ENCODE peak calls at places on chromosomes 5 and 9, in five cellular contexts. O is fibroblast of pulmonary artery, X is WTC11, Y is astrocyte, E is A549. C is an unnamed sample.

GRCh38 chr5:23494558-23494957 is 12.9 kb upstream of the PRDM9 start:
- DNase-seq in O (no peak), X (no peak), Y (no peak), E (no peak), C (no peak)

GRCh38 chr5:72455477-72455876 is 51.7 kb downstream of the ZNF366 start:
- DNase-seq in O (no peak), X (no peak), Y (no peak), E (no peak), C (no peak)

GRCh38 chr5:159139787-159140186 is 40.1 kb upstream of the EBF1 start:
- DNase-seq in O (no peak), X (no peak), Y (no peak), E (no peak), C (no peak)

GRCh38 chr5:114402206-114402605 is 40.3 kb downstream of the KCNN2 start:
- DNase-seq in O (no peak), X (no peak), Y (no peak), E (no peak), C (no peak)

GRCh38 chr5:41600738-41601137 is 90.3 kb upstream of the PLCXD3 start:
- DNase-seq in O (no peak), X (no peak), Y (no peak), E (no peak), C (no peak)

GRCh38 chr9:32940740-32941139 is 60.7 kb downstream of the APTX start:
- DNase-seq in O (no peak), X (no peak), Y (no peak), E (no peak), C (no peak)

GRCh38 chr9:134040831-134041648 is 15.8 kb downstream of the BRD3OS start:
- DNase-seq in O (no peak), X (no peak), Y (no peak), E (no peak), C (no peak)

GRCh38 chr9:3447143-3447542 is 78.7 kb downstream of the RFX3 start:
- DNase-seq in O (no peak), X (no peak), Y (no peak), E (no peak), C (no peak)

GRCh38 chr5:31285025-31285424 is 91.5 kb downstream of the CDH6 start:
- DNase-seq in O (no peak), X (no peak), Y (no peak), E (no peak), C (no peak)

GRCh38 chr9:18459958-18460584 is 13.9 kb upstream of the ADAMTSL1 start:
- DNase-seq in O (peak), X (no peak), Y (peak), E (no peak), C (no peak)

GRCh38 chr5:68433921-68434879 is 218.6 kb downstream of the PIK3R1 start:
- DNase-seq in O (peak), X (no peak), Y (peak), E (peak), C (no peak)

GRCh38 chr5:92565673-92566072 is 1015.3 kb downstream of the NR2F1-AS1 start:
- DNase-seq in O (no peak), X (no peak), Y (no peak), E (no peak), C (no peak)

GRCh38 chr5:108101105-108101504 is 280.8 kb downstream of the FBXL17 start:
- DNase-seq in O (peak), X (no peak), Y (peak), E (no peak), C (no peak)

GRCh38 chr9:6628714-6629113 is 16.8 kb downstream of the GLDC start:
- DNase-seq in O (no peak), X (no peak), Y (no peak), E (no peak), C (no peak)

GRCh38 chr5:177496111-177497010 is 1.0 kb downstream of the PDLIM7 start:
- DNase-seq in O (peak), X (peak), Y (peak), E (peak), C (peak)

GRCh38 chr5:177094224-177095087 is 7.7 kb downstream of the FGFR4 start:
- DNase-seq in O (peak), X (no peak), Y (no peak), E (no peak), C (no peak)

GRCh38 chr9:100170085-100170484 is 71.0 kb downstream of the INVS start:
- DNase-seq in O (peak), X (no peak), Y (no peak), E (no peak), C (no peak)

GRCh38 chr5:73095564-73096238 is 24.7 kb upstream of the TMEM171 start:
- DNase-seq in O (no peak), X (no peak), Y (peak), E (no peak), C (no peak)

GRCh38 chr9:112905084-112905483 is 14.4 kb upstream of the SLC46A2 start:
- DNase-seq in O (no peak), X (no peak), Y (no peak), E (no peak), C (no peak)

GRCh38 chr9:121650220-121651013 is 1.0 kb upstream of the DAB2IP start:
- DNase-seq in O (peak), X (peak), Y (peak), E (no peak), C (peak)

GRCh38 chr5:54563083-54563761 is 45.7 kb downstream of the SNX18 start:
- DNase-seq in O (no peak), X (no peak), Y (no peak), E (no peak), C (no peak)

GRCh38 chr5:160108124-160108523 is 11.1 kb downstream of the PWWP2A start:
- DNase-seq in O (no peak), X (no peak), Y (no peak), E (no peak), C (no peak)

GRCh38 chr5:156186760-156187159 is 140.2 kb upstream of the SGCD start:
- DNase-seq in O (no peak), X (no peak), Y (peak), E (peak), C (no peak)

GRCh38 chr5:132747064-132747692 is at the start of gene CCNI2:
- DNase-seq in O (no peak), X (peak), Y (no peak), E (peak), C (peak)

GRCh38 chr9:93256878-93257807 is 73.2 kb downstream of the WNK2 start:
- DNase-seq in O (no peak), X (no peak), Y (no peak), E (no peak), C (no peak)

GRCh38 chr5:171272996-171273970 is 35.8 kb upstream of the TLX3 start:
- DNase-seq in O (peak), X (peak), Y (no peak), E (no peak), C (no peak)
- TF ChIP-seq CTCF in O (peak), X (no peak), Y (peak), E (peak), C (peak)

GRCh38 chr9:16154570-16155078 is 601.8 kb downstream of the CCDC171 start:
- DNase-seq in O (peak), X (peak), Y (no peak), E (no peak), C (peak)
- TF ChIP-seq CTCF in O (peak), X (peak), Y (peak), E (no peak), C (peak)

GRCh38 chr9:70998962-70999361 is 122.5 kb downstream of the TRPM3 start:
- DNase-seq in O (peak), X (no peak), Y (no peak), E (no peak), C (no peak)
- TF ChIP-seq CTCF in O (no peak), X (no peak), Y (no peak), E (no peak), C (no peak)

GRCh38 chr9:70229579-70229978 is 29.2 kb upstream of the SMC5 start:
- DNase-seq in O (peak), X (no peak), Y (peak), E (no peak), C (no peak)
- TF ChIP-seq CTCF in O (peak), X (peak), Y (peak), E (peak), C (peak)

GRCh38 chr9:88991066-88992030 is at the start of gene S1PR3:
- DNase-seq in O (no peak), X (peak), Y (no peak), E (peak), C (peak)
- TF ChIP-seq CTCF in O (no peak), X (no peak), Y (no peak), E (no peak), C (peak)

DNA sequence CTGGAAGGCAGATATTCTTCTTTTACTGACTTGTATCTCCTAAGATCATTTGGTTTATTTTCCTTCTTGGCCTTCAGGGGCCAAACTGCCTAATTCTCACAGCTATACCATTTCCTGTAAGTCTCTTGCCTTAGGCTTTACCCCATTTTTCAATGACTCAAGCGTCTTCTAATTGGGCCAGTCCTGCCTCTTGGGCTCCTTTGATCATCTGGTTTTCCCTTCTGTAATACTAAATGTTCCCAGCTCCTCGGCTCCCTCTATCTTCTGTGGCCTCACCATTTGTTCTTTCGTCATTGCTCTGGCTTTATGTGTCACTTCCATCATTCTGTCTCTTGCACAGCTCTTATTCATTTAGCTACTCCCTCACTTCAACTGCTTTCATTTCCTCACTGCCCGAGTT is 14.5 kb upstream of the SPINK7 start:
- DNase-seq in O (no peak), X (no peak), Y (no peak), E (no peak), C (no peak)
- TF ChIP-seq CTCF in O (no peak), X (no peak), Y (no peak), E (no peak), C (no peak)

DNA sequence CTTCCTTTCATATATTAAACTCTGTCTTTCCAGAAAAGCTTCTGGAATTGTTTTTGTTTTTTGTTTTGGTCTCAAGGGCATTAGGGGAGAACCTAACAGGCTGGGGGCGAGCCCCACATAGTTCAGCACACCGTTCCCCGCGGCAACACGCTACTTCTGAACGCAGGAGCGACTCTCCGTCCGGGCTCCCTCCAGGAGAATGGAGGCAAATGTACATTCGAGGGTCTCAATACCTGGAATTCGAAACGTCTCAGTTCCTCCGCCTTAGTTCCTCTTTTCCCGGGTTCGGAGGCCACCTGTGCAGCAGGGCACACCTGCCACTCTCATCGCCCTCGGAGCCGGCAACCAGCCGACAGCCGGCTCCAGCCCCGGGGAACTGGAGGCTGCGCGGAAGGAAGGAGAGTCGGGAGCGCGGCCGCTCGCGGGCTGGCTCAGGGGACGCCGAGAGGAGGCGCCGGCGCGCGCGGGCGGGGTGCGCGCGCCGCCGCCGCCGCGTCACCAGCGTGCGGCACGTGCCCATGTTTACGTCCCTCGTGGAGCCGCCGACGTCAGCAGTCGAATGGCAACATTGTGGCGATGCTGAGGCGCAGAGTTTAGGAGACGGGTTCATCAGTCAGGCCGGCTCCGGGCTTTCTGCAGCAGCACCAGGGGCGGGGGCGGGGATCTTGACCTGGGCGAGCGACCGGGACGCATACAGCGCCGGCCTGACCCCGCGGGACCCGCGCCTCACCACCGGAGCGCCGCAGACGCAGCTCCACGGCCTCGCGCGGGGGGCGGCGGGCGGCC is at the start of gene JMY:
- DNase-seq in O (peak), X (peak), Y (peak), E (peak), C (peak)
- TF ChIP-seq CTCF in O (no peak), X (no peak), Y (no peak), E (peak), C (peak)

GRCh38 chr9:21967169-21967568 is 27.0 kb downstream of the CDKN2A start:
- DNase-seq in O (no peak), X (peak), Y (no peak), E (no peak), C (no peak)

GRCh38 chr9:21967707-21968106 is 26.5 kb downstream of the CDKN2A start:
- DNase-seq in O (no peak), X (no peak), Y (no peak), E (no peak), C (no peak)

GRCh38 chr9:21964925-21965385 is 29.2 kb downstream of the CDKN2A start:
- DNase-seq in O (peak), X (no peak), Y (peak), E (no peak), C (no peak)

GRCh38 chr9:21966140-21966851 is 27.9 kb downstream of the CDKN2A start:
- DNase-seq in O (no peak), X (no peak), Y (no peak), E (no peak), C (no peak)

GRCh38 chr9:21965401-21965951 is 28.7 kb downstream of the CDKN2A start:
- DNase-seq in O (peak), X (peak), Y (peak), E (no peak), C (peak)
- TF ChIP-seq CTCF in O (peak), X (no peak), Y (peak), E (no peak), C (peak)

DNA sequence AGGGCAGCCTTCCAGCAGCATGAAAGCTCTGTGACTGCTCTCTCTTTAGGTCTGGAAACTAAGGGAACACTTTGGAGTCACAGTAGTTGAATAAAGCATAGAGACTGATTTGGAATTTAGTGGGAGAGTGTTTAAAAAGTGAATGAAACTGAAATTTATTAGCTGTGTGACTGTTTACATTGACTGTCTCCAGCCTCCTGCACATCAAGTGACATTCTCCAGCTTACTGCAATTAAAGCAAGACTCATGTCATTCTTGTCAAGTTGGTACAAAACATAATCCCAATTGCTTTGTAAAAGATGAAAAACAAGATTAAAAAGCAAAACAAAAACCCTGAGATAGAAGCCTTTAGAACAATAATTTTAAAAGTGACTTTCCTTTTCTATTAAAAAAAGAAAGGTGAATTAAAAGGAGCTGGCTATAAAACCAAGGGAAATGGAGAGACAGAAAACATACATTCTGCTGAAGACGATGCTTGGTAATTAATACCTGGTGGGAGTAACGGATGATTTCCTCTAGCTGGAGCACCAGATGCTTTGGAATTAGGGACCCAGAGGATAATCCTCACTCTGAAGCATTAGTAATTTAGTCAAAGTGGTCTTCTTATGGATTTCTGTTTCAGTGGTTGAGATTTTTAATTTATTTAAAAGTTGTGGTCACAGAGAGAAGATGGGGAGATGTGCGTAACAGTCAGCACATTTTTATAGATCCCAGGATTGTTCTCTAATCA is 982.4 kb downstream of the TLE4 start:
- DNase-seq in O (no peak), X (no peak), Y (no peak), E (no peak), C (no peak)
- TF ChIP-seq CTCF in O (no peak), X (no peak), Y (no peak), E (no peak), C (no peak)

C was measured in progenitor cell of endocrine pancreas.